ENCODE peak calls at places on chromosomes 6 and 20, in seven cellular contexts. A is left ventricle myocardium inferior, N is tibial artery, O is right atrium auricular region, T is colonic mucosa, C is HepG2, F is IMR-90. R is an unnamed sample.

GRCh38 chr20:24779166-24779565 is 169.9 kb upstream of the CST7 start:
- DNase-seq in F (no peak), T (no peak), C (no peak), N (no peak), A (no peak), O (no peak), R (peak; percentile 35)

GRCh38 chr6:9200712-9201111 is 765.4 kb upstream of the SLC35B3 start:
- DNase-seq in O (no peak), A (no peak), T (no peak), N (no peak), C (no peak), F (no peak), R (no peak)

GRCh38 chr6:42555477-42556457 is 8.1 kb upstream of the UBR2 start:
- DNase-seq in T (peak; percentile 88), A (no peak), F (peak; percentile 32), N (no peak), O (no peak), C (peak; percentile 39), R (no peak)

GRCh38 chr6:35425284-35425683 is 26.9 kb upstream of the FANCE start:
- DNase-seq in T (no peak), F (peak; percentile 96), N (no peak), A (no peak), C (no peak), O (no peak), R (no peak)

GRCh38 chr20:48698507-48699267 is 129.1 kb downstream of the PREX1 start:
- DNase-seq in T (no peak), O (no peak), N (no peak), A (no peak), F (no peak), C (no peak), R (peak; percentile 66)

GRCh38 chr6:103018426-103018825 is 1624.9 kb downstream of the GRIK2 start:
- DNase-seq in T (no peak), N (no peak), O (no peak), A (no peak), C (no peak), F (no peak), R (no peak)

GRCh38 chr6:154408906-154409500 is 52.4 kb upstream of the IPCEF1 start:
- DNase-seq in F (peak; percentile 66), T (no peak), A (no peak), C (no peak), N (no peak), O (no peak), R (no peak)

GRCh38 chr6:44855562-44856494 is 468.3 kb downstream of the CDC5L start:
- DNase-seq in O (no peak), N (no peak), F (peak; percentile 56), A (no peak), T (no peak), C (no peak), R (no peak)

GRCh38 chr6:105879902-105880547 is 206.1 kb upstream of the PRDM1 start:
- DNase-seq in N (peak; percentile 46), C (no peak), F (no peak), T (no peak), A (no peak), O (no peak), R (no peak)

GRCh38 chr20:61185841-61186601 is 66.0 kb upstream of the CDH4 start:
- DNase-seq in N (no peak), C (no peak), O (no peak), A (no peak), T (no peak), F (peak; percentile 98), R (no peak)

GRCh38 chr20:19817017-19817416 is 59.0 kb downstream of the RIN2 start:
- DNase-seq in N (no peak), A (no peak), O (no peak), C (peak; percentile 57), T (no peak), F (peak; percentile 98), R (no peak)

GRCh38 chr20:2164966-2165365 is 63.3 kb downstream of the STK35 start:
- DNase-seq in A (no peak), C (no peak), T (no peak), O (no peak), F (no peak), N (no peak), R (no peak)

GRCh38 chr6:3361312-3362037 is 95.4 kb downstream of the SLC22A23 start:
- DNase-seq in C (peak; percentile 75), T (no peak), N (no peak), F (no peak), A (no peak), O (no peak), R (peak; percentile 39)

GRCh38 chr6:16948376-16948775 is 153.5 kb upstream of the STMND1 start:
- DNase-seq in N (no peak), A (no peak), C (no peak), T (no peak), O (no peak), F (peak; percentile 69), R (no peak)

GRCh38 chr6:6610031-6610591 is 21.6 kb downstream of the LY86 start:
- DNase-seq in N (no peak), O (no peak), F (no peak), C (no peak), T (no peak), A (no peak), R (no peak)

GRCh38 chr20:20832715-20833114 is 120.3 kb upstream of the RALGAPA2 start:
- DNase-seq in T (no peak), A (no peak), F (no peak), C (no peak), O (no peak), N (no peak), R (no peak)

GRCh38 chr20:17887331-17888030 is 81.1 kb downstream of the SNX5 start:
- DNase-seq in O (no peak), A (no peak), C (peak; percentile 88), N (no peak), F (no peak), T (peak; percentile 67), R (no peak)

GRCh38 chr6:83708546-83708969 is 343 bp downstream of the SNAP91 start:
- DNase-seq in N (no peak), T (no peak), F (no peak), A (no peak), C (no peak), O (no peak), R (no peak)

GRCh38 chr20:29874476-29875202 is 1382.8 kb upstream of the DEFB115 start:
- DNase-seq in O (no peak), A (no peak), N (no peak), F (no peak), T (no peak), C (no peak), R (no peak)
- H3K9me3 ChIP-seq in O (peaks cover 13% of the 10 kb centered on the region), A (peaks cover 56% of the 10 kb centered on the region), N (peaks cover 59% of the 10 kb centered on the region), F (peaks cover 43% of the 10 kb centered on the region), T (no peaks in the 10 kb centered on the region), C (peaks cover 66% of the 10 kb centered on the region), R (peaks cover 60% of the 10 kb centered on the region)

GRCh38 chr20:54054516-54054915 is 15.9 kb downstream of the BCAS1 start:
- DNase-seq in T (no peak), F (no peak), A (no peak), O (no peak), C (no peak), N (no peak), R (no peak)

GRCh38 chr20:54059691-54060364 is 10.6 kb downstream of the BCAS1 start:
- DNase-seq in A (no peak), N (no peak), C (no peak), F (no peak), T (no peak), O (no peak), R (no peak)

GRCh38 chr20:54058420-54059139 is 11.8 kb downstream of the BCAS1 start:
- DNase-seq in O (no peak), C (no peak), F (no peak), N (no peak), A (no peak), T (no peak), R (no peak)

GRCh38 chr20:54061106-54061881 is 9.1 kb downstream of the BCAS1 start:
- DNase-seq in C (no peak), O (no peak), N (no peak), F (peak; percentile 7), A (no peak), T (no peak), R (no peak)

DNA sequence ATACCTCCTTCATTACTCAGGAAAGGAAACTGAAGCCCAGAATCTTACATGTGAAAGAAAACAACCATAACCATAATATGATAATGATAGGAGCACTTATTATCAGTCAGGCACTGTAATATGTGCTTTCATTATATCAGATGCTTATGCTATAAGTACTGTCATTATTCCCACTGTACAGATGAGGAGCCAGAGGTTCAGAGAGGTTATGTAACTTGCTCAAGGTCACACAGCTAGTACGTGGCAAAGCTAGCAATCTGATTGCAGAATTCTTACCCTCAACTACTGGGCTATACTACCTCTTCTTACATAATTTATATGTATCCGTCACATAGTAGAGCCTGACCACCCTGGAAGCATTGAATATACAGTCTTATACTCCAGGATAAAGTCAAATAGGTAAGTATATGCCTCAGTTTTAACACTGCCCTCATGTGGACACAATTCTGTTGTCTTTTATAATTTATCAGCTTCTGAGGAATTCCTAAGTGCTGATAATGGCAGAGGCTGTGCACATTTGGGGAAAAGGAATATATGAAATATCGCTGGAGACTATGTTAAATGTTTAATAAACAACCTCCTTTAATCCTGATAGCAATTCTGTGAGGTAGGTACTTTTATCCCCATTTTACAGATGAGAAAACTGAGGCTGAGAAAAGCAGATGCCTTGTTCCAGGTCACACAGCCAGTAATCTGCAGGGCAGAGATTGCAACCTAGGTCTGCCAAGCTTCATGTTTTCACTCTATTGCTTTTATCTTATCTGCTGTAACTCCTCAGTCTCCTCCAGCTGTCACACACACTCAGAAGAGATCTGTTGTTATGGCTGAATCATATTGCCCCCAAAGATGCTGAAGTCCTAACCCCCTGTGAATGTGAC is 13.4 kb downstream of the BCAS1 start:
- DNase-seq in N (no peak), F (no peak), O (no peak), T (no peak), A (no peak), C (no peak), R (no peak)
- TF ChIP-seq CTCF in N (no peak), F (no peak), O (no peak), T (no peak), A (no peak), C (no peak), R (no peak)

GRCh38 chr20:9516658-9516987 is 2.2 kb downstream of the LAMP5 start:
- DNase-seq in N (no peak), A (no peak), C (no peak), F (no peak), O (no peak), T (no peak), R (no peak)
- H3K27me3 ChIP-seq in N (no peaks in the 10 kb centered on the region), A (peaks cover 99% of the 10 kb centered on the region), C (peaks cover 2% of the 10 kb centered on the region), F (peaks cover 60% of the 10 kb centered on the region), O (peaks cover 14% of the 10 kb centered on the region), T (peaks cover 44% of the 10 kb centered on the region), R (peaks cover 72% of the 10 kb centered on the region)

DNA sequence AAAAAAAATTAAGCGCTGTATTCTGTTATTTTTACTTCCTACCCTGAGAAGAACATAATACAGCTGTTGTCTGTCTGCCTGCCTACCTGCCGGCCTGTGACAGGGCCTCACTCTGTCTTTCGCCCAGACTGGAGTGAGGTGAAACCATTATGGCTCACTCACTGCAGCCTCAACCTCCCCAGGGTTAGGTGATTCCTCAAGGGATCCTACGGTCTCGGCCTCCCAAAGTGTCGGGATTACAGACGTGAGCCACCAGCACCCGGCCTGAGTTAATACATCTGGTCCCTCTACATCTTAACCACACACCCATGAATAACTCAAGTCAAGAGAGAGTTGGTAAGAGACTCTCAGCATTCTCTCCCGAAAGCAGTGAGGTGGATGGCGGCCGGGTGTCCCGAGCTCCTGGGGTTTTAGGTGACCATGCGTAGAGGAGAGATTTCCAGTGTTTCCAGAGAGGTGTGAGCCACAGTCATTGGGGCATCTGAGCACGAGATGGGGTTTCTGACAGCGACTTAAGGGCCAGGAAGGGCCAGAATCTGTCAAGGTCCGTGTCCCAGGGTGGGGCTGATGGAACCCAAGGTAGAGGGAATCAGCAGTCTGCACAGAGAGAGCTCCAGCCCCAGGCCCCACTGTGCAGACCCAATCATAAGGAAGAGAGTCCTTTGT is 1954.4 kb upstream of the DEFB115 start:
- DNase-seq in O (no peak), A (no peak), N (no peak), F (no peak), C (no peak), T (no peak), R (no peak)
- H3K9me3 ChIP-seq in O (no peaks in the 10 kb centered on the region), A (peaks cover 61% of the 10 kb centered on the region), N (peaks cover 40% of the 10 kb centered on the region), F (peaks cover 34% of the 10 kb centered on the region), C (peaks cover 87% of the 10 kb centered on the region), T (no peaks in the 10 kb centered on the region), R (peaks cover 49% of the 10 kb centered on the region)